ENCODE peak calls at places on chromosome 13, in nine cellular contexts. A, Q, K, R, L, Z, H, Y and E are unnamed samples.

GRCh38 chr13:102877285-102877684 is 31.5 kb downstream of the ERCC5 start:
- DNase-seq in L (no peak), A (peak; percentile 81), Z (no peak), H (no peak), Q (no peak), R (no peak), Y (no peak), K (no peak), E (no peak)

GRCh38 chr13:112940236-112940635 is 28.8 kb upstream of the MCF2L start:
- DNase-seq in H (no peak), R (no peak), Y (no peak), A (no peak), Q (peak; percentile 72), Z (peak; percentile 72), K (no peak), L (peak; percentile 29), E (no peak)

GRCh38 chr13:72849571-72849970 is 67.6 kb downstream of the PIBF1 start:
- DNase-seq in Q (no peak), L (no peak), Y (no peak), K (no peak), H (peak; percentile 1), R (no peak), A (peak; percentile 28), Z (no peak), E (no peak)

GRCh38 chr13:31200636-31200970 is 828 bp downstream of the B3GLCT start:
- DNase-seq in H (peak; percentile 24), L (peak; percentile 41), R (no peak), Z (peak; percentile 36), Y (peak; percentile 68), A (no peak), Q (no peak), K (no peak), E (peak; percentile 20)

GRCh38 chr13:100836696-100837095 is 162.1 kb upstream of the TMTC4 start:
- DNase-seq in K (no peak), R (no peak), Z (peak; percentile 14), H (no peak), L (no peak), Y (no peak), A (peak; percentile 5), Q (no peak), E (no peak)

GRCh38 chr13:21436582-21436981 is 22.5 kb downstream of the ZDHHC20 start:
- DNase-seq in A (no peak), R (no peak), H (no peak), Y (no peak), K (no peak), Q (no peak), Z (no peak), L (no peak), E (no peak)

GRCh38 chr13:99273128-99273527 is 14.9 kb upstream of the GPR18 start:
- DNase-seq in R (no peak), L (no peak), Z (no peak), A (no peak), Q (no peak), H (no peak), K (no peak), Y (no peak), E (no peak)

GRCh38 chr13:78596701-78597550 is 6.4 kb downstream of the POU4F1 start:
- DNase-seq in L (no peak), Z (no peak), K (no peak), Q (peak; percentile 66), Y (no peak), A (no peak), R (peak; percentile 25), H (no peak), E (no peak)

GRCh38 chr13:114124921-114125320 is 7.5 kb downstream of the RASA3 start:
- DNase-seq in Y (no peak), R (peak; percentile 67), L (no peak), K (peak; percentile 34), H (peak; percentile 72), Q (no peak), Z (no peak), A (peak; percentile 59), E (no peak)

GRCh38 chr13:79628463-79628862 is 147.5 kb downstream of the NDFIP2 start:
- DNase-seq in Q (no peak), Y (no peak), Z (no peak), K (no peak), H (peak; percentile 56), L (no peak), A (no peak), R (no peak), E (no peak)

GRCh38 chr13:42395066-42395821 is 123.3 kb downstream of the AKAP11 start:
- DNase-seq in K (no peak), A (no peak), H (no peak), Q (no peak), R (no peak), L (no peak), Z (no peak), Y (no peak), E (no peak)

GRCh38 chr13:74550039-74550438 is 415.8 kb upstream of the KLF12 start:
- DNase-seq in A (peak; percentile 9), H (no peak), Y (no peak), R (no peak), Q (no peak), Z (no peak), K (no peak), L (no peak), E (no peak)

GRCh38 chr13:42497798-42498197 is 76.2 kb upstream of the TNFSF11 start:
- DNase-seq in A (peak; percentile 86), L (no peak), K (no peak), R (peak; percentile 45), Z (no peak), Y (no peak), Q (no peak), H (peak; percentile 75), E (no peak)

GRCh38 chr13:113302940-113303339 is 5.9 kb downstream of the LAMP1 start:
- DNase-seq in Y (no peak), A (no peak), H (no peak), K (no peak), R (no peak), L (no peak), Q (no peak), Z (no peak), E (no peak)

GRCh38 chr13:31930490-31930889 is 101.1 kb upstream of the FRY start:
- DNase-seq in Z (no peak), K (no peak), Q (no peak), R (no peak), Y (no peak), A (no peak), L (no peak), H (no peak), E (no peak)

GRCh38 chr13:26468203-26468602 is 89.3 kb upstream of the WASF3 start:
- DNase-seq in R (no peak), A (no peak), Z (no peak), Q (no peak), Y (no peak), H (no peak), L (no peak), K (no peak), E (no peak)

GRCh38 chr13:113151745-113152707 is 6.4 kb upstream of the PROZ start:
- DNase-seq in Z (peak; percentile 35), K (no peak), A (peak; percentile 70), Y (no peak), Q (peak; percentile 35), H (peak; percentile 60), L (peak; percentile 23), R (peak; percentile 62), E (peak; percentile 6)

GRCh38 chr13:113064534-113065405 is 40.8 kb upstream of the F7 start:
- DNase-seq in K (no peak), Y (peak; percentile 37), Z (no peak), Q (no peak), H (peak; percentile 17), L (no peak), R (no peak), A (peak; percentile 81), E (no peak)

GRCh38 chr13:51942189-51942588 is 69.1 kb downstream of the ATP7B start:
- DNase-seq in Z (no peak), L (no peak), R (no peak), A (no peak), K (no peak), Q (no peak), Y (no peak), H (no peak), E (no peak)

GRCh38 chr13:79724348-79725103 is 243.6 kb downstream of the NDFIP2 start:
- DNase-seq in K (no peak), Q (no peak), A (no peak), R (no peak), H (no peak), L (no peak), Z (no peak), Y (no peak), E (no peak)

GRCh38 chr13:104641309-104641708 is 1575.1 kb upstream of the SLC10A2 start:
- DNase-seq in Q (no peak), H (no peak), A (peak; percentile 3), L (no peak), R (no peak), Y (no peak), K (no peak), Z (no peak), E (no peak)

GRCh38 chr13:67880916-67881315 is 650.8 kb upstream of the PCDH9 start:
- DNase-seq in K (no peak), H (no peak), R (no peak), Y (no peak), Q (no peak), Z (no peak), L (no peak), A (no peak), E (no peak)

GRCh38 chr13:44355643-44356042 is 18.0 kb upstream of the SERP2 start:
- DNase-seq in K (no peak), Q (no peak), R (no peak), H (peak; percentile 21), L (no peak), Z (no peak), A (no peak), Y (no peak), E (no peak)